ENCODE peak calls at places on chromosome 16, in five cellular contexts. T is fibroblast of lung; G is thoracic aorta; C is CD4-positive, alpha-beta memory T cell; J is vagina. F is an unnamed sample. For H3K4me1, the result is how much of the 10 kb centered on the place peaks cover.

GRCh38 chr16:2216330-2216729 is 1.7 kb upstream of the PGP start:
- DNase-seq in G (no peak), C (no peak), J (no peak), T (no peak), F (no peak)

GRCh38 chr16:85888405-85889331 is 10.3 kb upstream of the IRF8 start:
- DNase-seq in T (peak), C (no peak), G (no peak), J (no peak), F (peak)

GRCh38 chr16:84730406-84731106 is 30.8 kb downstream of the USP10 start:
- DNase-seq in C (no peak), T (peak), J (no peak), G (no peak), F (peak)

GRCh38 chr16:82627811-82628339 is 1.1 kb downstream of the CDH13 start:
- DNase-seq in G (no peak), C (no peak), J (no peak), T (peak), F (peak)

GRCh38 chr16:50246299-50247122 is 19.8 kb upstream of the ADCY7 start:
- DNase-seq in G (no peak), C (no peak), T (no peak), J (no peak), F (no peak)

GRCh38 chr16:17835118-17835949 is 364.6 kb upstream of the XYLT1 start:
- DNase-seq in T (peak), C (no peak), J (no peak), G (no peak), F (no peak)

GRCh38 chr16:81705261-81705660 is 73.8 kb upstream of the PLCG2 start:
- DNase-seq in C (no peak), J (no peak), T (no peak), G (no peak), F (no peak)

GRCh38 chr16:85172465-85173071 is 60.3 kb upstream of the CIBAR2 start:
- DNase-seq in C (no peak), J (no peak), T (peak), G (no peak), F (peak)

GRCh38 chr16:20880867-20881866 is 19.0 kb downstream of the DCUN1D3 start:
- DNase-seq in G (no peak), T (no peak), J (no peak), C (no peak), F (no peak)

GRCh38 chr16:88650749-88651275 is at the start of gene CYBA:
- DNase-seq in C (peak), T (peak), G (no peak), J (no peak), F (no peak)

GRCh38 chr16:28475221-28475620 is 3.1 kb upstream of the NPIPB7 start:
- DNase-seq in T (no peak), G (no peak), C (no peak), J (no peak), F (no peak)

GRCh38 chr16:23508589-23509440 is 1.5 kb downstream of the GGA2 start:
- DNase-seq in T (peak), C (no peak), G (no peak), J (no peak), F (no peak)

GRCh38 chr16:50613281-50613991 is 65.2 kb downstream of the NKD1 start:
- DNase-seq in G (no peak), J (no peak), T (no peak), C (no peak), F (no peak)

GRCh38 chr16:84593825-84594724 is 23.8 kb downstream of the COTL1 start:
- DNase-seq in T (peak), G (no peak), C (peak), J (no peak), F (no peak)

GRCh38 chr16:60491258-60491657 is 1545.0 kb downstream of the CDH8 start:
- DNase-seq in J (no peak), C (no peak), T (no peak), G (no peak), F (no peak)

GRCh38 chr16:50121721-50122445 is 31.2 kb upstream of the TENT4B start:
- DNase-seq in J (no peak), T (no peak), C (peak), G (no peak), F (no peak)

GRCh38 chr16:60788631-60789030 is 1247.6 kb downstream of the CDH8 start:
- DNase-seq in C (no peak), G (no peak), T (peak), J (no peak), F (no peak)

GRCh38 chr16:31472559-31473203 is 729 bp downstream of the TGFB1I1 start:
- DNase-seq in G (peak), T (peak), C (peak), J (no peak), F (peak)

DNA sequence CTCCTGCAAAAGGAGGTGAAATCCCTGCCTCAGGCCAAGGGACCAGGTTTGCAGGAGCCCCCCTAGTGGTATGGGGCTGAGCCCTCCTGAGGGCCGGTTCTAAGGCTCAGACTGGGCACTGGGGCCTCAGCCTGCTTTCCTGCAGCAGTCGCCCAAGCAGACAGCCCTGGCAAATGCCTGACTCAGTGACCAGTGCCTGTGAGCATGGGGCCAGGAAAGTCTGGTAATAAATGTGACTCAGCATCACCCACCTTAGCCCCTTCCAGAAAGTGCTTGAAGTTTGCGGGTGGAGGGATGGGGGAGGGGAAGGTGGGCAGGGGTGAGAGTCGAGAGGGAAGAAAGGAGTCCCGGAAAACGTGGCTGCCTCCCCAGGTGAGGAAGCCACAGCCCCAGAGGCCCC is 2.1 kb downstream of the MC1R start:
- DNase-seq in J (no peak), G (no peak), C (no peak), T (peak), F (no peak)
- H3K4me1 ChIP-seq in J (half or more), G (half or more), C (half or more), T (under half), F (half or more)

GRCh38 chr16:16158082-16158658 is 65.1 kb downstream of the ABCC6 start:
- DNase-seq in G (no peak), J (no peak), T (no peak), C (no peak), F (no peak)

GRCh38 chr16:16159662-16160061 is 63.6 kb downstream of the ABCC6 start:
- DNase-seq in T (no peak), G (no peak), J (no peak), C (no peak), F (no peak)

GRCh38 chr16:16157166-16157565 is 66.1 kb downstream of the ABCC6 start:
- DNase-seq in G (no peak), T (no peak), C (no peak), J (no peak), F (no peak)

GRCh38 chr16:16161319-16161718 is 62.0 kb downstream of the ABCC6 start:
- DNase-seq in G (no peak), J (no peak), C (no peak), T (no peak), F (no peak)

DNA sequence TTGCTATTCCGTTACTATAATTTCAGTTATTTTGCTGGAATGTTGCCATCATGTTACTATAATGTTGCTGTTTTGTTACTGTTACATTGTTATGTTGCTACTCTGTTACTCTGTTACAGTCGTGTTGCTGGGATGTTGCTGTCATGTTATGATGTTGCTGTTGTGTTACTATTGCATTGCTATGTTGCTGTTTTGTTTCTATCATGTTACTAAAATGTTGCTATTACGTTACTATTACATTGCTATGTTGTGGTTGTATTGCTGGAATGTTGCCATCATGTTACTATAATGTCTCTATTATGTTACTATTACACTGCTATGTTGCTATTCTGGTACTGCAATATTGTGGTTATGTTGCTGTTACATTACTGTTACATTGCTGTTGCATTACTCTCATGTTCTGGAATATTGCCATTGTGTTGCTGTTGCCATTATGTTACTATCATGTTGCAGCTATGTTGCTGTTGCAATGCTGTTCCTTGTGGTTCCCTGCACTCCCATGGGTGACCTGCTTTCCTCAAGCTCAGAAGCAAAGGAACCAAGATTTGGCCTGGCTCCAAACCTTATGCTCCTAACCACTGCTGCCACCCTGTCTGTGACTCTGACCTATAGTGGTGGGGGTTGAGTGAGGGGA is 64.4 kb downstream of the ABCC6 start:
- DNase-seq in T (peak), G (no peak), C (no peak), J (no peak), F (no peak)
- H3K4me1 ChIP-seq in T (under half), G (under half), C (under half), J (under half), F (under half)

GRCh38 chr16:79021991-79022390 is 578.5 kb downstream of the MAF start:
- DNase-seq in C (no peak), T (no peak), J (no peak), G (no peak), F (no peak)

DNA sequence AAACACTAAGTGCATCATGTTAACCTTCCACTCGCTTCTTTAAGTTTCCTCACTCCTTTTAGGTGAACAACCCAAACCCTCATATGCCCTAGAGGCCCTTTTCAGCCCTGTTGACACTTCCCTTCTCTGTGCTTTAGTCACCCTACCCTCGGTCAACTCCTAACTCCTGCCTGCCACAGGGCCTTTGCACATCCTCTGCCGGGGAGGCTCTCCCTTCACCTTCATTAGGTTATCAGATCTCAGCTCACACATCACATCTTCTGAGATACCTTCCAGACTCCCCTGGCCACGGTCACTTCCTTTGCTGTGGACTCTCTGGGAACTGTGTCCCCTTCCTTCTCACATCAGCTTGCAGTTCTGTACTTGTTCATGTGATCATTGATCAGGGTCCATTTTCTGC is 574.4 kb downstream of the MAF start:
- DNase-seq in J (no peak), G (no peak), T (no peak), C (no peak), F (no peak)
- H3K4me1 ChIP-seq in J (under half), G (under half), T (under half), C (under half), F (under half)

GRCh38 chr16:11251525-11252481 is 4.2 kb downstream of the SOCS1 start:
- DNase-seq in J (no peak), C (peak), G (no peak), T (peak), F (no peak)
- H3K4me1 ChIP-seq in J (under half), C (under half), G (under half), T (under half), F (under half)

DNA sequence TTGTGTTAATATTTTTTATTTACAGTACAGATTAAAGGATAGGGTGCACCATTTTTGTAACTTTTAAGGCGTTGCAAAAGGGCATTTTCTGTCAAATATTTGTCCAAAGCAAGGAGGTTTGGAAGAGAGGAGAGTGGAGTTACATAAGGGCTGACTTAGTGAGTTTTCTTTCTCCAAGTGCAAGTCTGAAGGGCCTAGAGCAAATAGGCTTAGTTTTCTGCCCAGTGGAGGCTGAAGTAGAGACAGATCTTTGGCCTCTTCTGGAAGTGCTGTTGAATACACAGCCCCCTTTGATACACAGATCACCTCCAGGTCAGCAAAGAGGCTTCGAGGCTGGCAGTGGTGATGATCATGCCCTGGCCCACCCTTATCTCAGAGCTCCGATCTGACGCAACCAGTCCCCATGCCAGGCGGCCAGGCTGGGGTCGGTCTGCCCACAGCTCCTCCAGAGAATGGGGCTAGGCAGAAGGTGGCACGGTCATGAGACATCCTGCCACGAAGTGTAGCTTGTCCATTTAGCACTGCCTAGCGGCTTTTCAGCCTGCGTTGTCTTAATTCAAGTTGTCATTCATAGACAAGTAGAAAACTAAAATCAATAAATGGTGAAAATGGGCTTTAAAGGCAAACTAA is 79.5 kb upstream of the IRX3 start:
- DNase-seq in T (no peak), G (no peak), J (no peak), C (no peak), F (no peak)
- H3K4me1 ChIP-seq in T (under half), G (under half), J (under half), C (under half), F (under half)

GRCh38 chr16:48911700-48912099 is 301.7 kb upstream of the N4BP1 start:
- DNase-seq in J (no peak), G (no peak), C (no peak), T (no peak), F (no peak)

GRCh38 chr16:48910214-48910613 is 300.2 kb upstream of the N4BP1 start:
- DNase-seq in T (no peak), G (no peak), C (no peak), J (no peak), F (no peak)

GRCh38 chr16:48912360-48912759 is 302.4 kb upstream of the N4BP1 start:
- DNase-seq in C (no peak), G (no peak), T (no peak), J (no peak), F (no peak)

GRCh38 chr16:48907906-48908634 is 298.1 kb upstream of the N4BP1 start:
- DNase-seq in J (no peak), G (no peak), C (no peak), T (no peak), F (no peak)

DNA sequence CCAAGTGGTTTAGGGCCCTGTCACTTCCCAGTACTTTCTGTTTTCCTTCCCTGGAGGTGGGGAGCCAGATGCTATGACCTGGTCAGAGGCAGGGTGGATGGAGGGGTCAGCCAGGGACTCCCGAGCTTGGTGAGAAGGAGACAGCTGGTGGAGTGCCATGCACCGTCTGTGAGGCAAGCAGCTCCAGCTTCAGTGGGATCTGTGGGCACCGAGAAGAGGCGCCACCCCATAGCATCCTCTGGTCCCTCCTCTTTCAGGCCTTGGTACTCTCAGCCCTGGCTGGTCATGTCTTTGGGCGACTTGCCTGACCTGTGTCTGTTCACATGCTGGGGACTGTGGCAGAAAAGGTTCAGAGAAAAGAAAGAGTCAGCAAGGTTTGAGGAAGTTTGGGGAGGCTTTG is 299.3 kb upstream of the N4BP1 start:
- DNase-seq in J (peak), T (no peak), G (no peak), C (no peak), F (no peak)
- H3K4me1 ChIP-seq in J (under half), T (under half), G (under half), C (under half), F (under half)

DNA sequence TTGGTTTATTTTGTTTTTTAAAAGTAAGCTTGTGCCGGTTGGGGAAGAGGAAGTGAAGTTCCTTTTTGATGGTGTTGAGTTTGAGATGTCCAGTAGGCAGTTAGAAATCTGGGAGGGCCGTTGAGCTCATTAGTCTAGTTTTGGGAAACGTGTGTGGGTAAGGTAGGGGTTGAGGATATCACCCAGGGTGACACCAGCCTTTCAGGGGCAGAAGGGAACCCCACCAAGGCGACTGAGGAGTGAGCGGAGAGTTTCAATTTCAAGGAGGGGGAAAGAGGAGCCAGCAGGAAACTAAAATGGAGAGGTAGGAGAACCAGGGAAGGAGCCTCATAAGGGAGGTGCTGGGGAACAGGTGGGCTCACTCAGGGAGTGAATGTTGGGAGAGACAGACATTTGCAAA is 22.7 kb downstream of the HAPSTR1 start:
- DNase-seq in T (no peak), C (no peak), J (no peak), G (no peak), F (no peak)
- H3K4me1 ChIP-seq in T (under half), C (half or more), J (half or more), G (half or more), F (half or more)